ENCODE peak calls at places on chromosomes 13 and 19, in seven cellular contexts. U is WTC11, S is body of pancreas, W is activated B cell treated with CpG ODN at 0.5 μM for 24 hours, Y is Calu3, Z is retinal pigment epithelial cell, B is Peyer's patch. A is an unnamed sample.

GRCh38 chr19:30361107-30361447 is 11.1 kb upstream of the ZNF536 start:
- DNase-seq in U (no peak), S (no peak), W (no peak), Y (no peak), Z (no peak), B (no peak), A (no peak)

GRCh38 chr13:97238883-97239282 is 16.8 kb downstream of the MBNL2 start:
- DNase-seq in U (no peak), S (no peak), W (no peak), Y (no peak), Z (no peak), B (no peak), A (no peak)

GRCh38 chr13:98468352-98468751 is 108.6 kb downstream of the STK24 start:
- DNase-seq in U (no peak), S (peak), W (no peak), Y (no peak), Z (no peak), B (no peak), A (no peak)

GRCh38 chr19:46016426-46017094 is 6.3 kb downstream of the PGLYRP1 start:
- DNase-seq in U (peak), S (peak), W (peak), Y (peak), Z (no peak), B (peak), A (peak)

GRCh38 chr13:93736111-93736510 is 509.5 kb downstream of the GPC6 start:
- DNase-seq in U (no peak), S (no peak), W (no peak), Y (no peak), Z (no peak), B (no peak), A (no peak)

GRCh38 chr13:106521101-106521799 is 14.2 kb downstream of the EFNB2 start:
- DNase-seq in U (no peak), S (no peak), W (no peak), Y (no peak), Z (no peak), B (no peak), A (no peak)

GRCh38 chr13:24275041-24275440 is 34.3 kb upstream of the C1QTNF9 start:
- DNase-seq in U (no peak), S (no peak), W (no peak), Y (no peak), Z (no peak), B (no peak), A (no peak)

GRCh38 chr13:42794572-42795275 is 13.3 kb downstream of the FAM216B start:
- DNase-seq in U (no peak), S (no peak), W (no peak), Y (no peak), Z (no peak), B (no peak), A (no peak)

GRCh38 chr13:44322928-44323327 is 50.7 kb upstream of the SERP2 start:
- DNase-seq in U (no peak), S (no peak), W (no peak), Y (no peak), Z (no peak), B (no peak), A (no peak)

GRCh38 chr19:38003427-38004099 is 96.6 kb downstream of the SIPA1L3 start:
- DNase-seq in U (peak), S (peak), W (peak), Y (peak), Z (no peak), B (peak), A (no peak)

GRCh38 chr19:44552324-44552723 is 22.8 kb upstream of the CEACAM20 start:
- DNase-seq in U (peak), S (peak), W (no peak), Y (peak), Z (no peak), B (no peak), A (no peak)

GRCh38 chr19:3682741-3683404 is 17.4 kb downstream of the PIP5K1C start:
- DNase-seq in U (no peak), S (no peak), W (no peak), Y (no peak), Z (no peak), B (no peak), A (no peak)

GRCh38 chr13:57933606-57934005 is 302.1 kb downstream of the PCDH17 start:
- DNase-seq in U (no peak), S (no peak), W (no peak), Y (no peak), Z (no peak), B (no peak), A (no peak)

GRCh38 chr13:37869756-37870488 is at the start of gene TRPC4:
- DNase-seq in U (peak), S (peak), W (no peak), Y (peak), Z (peak), B (no peak), A (peak)

GRCh38 chr19:14361824-14362223 is 19.4 kb upstream of the ADGRE5 start:
- DNase-seq in U (peak), S (no peak), W (no peak), Y (no peak), Z (no peak), B (no peak), A (no peak)

GRCh38 chr19:1173160-1173844 is 766 bp downstream of the SBNO2 start:
- DNase-seq in U (peak), S (no peak), W (peak), Y (no peak), Z (no peak), B (peak), A (no peak)

GRCh38 chr19:40687525-40688016 is 2.9 kb downstream of the NUMBL start:
- DNase-seq in U (no peak), S (peak), W (peak), Y (no peak), Z (no peak), B (peak), A (no peak)

GRCh38 chr19:11179716-11180297 is 17.5 kb downstream of the KANK2 start:
- DNase-seq in U (no peak), S (no peak), W (peak), Y (no peak), Z (no peak), B (peak), A (no peak)

GRCh38 chr13:110412132-110412912 is 105.2 kb downstream of the COL4A2 start:
- DNase-seq in U (peak), S (peak), W (peak), Y (peak), Z (peak), B (peak), A (no peak)
- TF ChIP-seq CTCF in U (peak), S (peak), W (peak), Y (peak), Z (peak), B (peak), A (peak)

DNA sequence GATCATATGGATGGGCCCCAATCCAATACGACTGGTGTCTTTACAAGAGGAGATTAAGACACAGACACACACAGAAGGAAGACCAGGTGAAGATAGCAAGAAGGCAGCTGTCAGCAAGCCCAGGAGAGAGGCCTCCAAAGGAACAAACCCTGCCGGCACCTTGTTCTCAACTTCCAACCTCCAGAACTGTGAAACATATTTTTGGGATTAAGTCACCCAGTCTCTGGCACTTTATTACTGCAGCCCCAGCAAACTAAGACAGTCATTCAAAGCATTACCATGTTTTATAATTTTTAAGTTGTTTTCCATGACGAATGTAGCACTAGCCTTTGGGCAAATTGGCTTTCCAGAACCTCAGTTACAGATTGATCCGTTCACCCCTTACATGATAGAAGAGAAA is 11.3 kb downstream of the STARD13 start:
- DNase-seq in U (no peak), S (no peak), W (no peak), Y (no peak), Z (no peak), B (no peak), A (no peak)
- TF ChIP-seq CTCF in U (no peak), S (no peak), W (no peak), Y (no peak), Z (no peak), B (no peak), A (no peak)

GRCh38 chr13:45490068-45490467 is 25.3 kb downstream of the COG3 start:
- DNase-seq in U (no peak), S (no peak), W (no peak), Y (peak), Z (no peak), B (no peak), A (no peak)
- TF ChIP-seq CTCF in U (no peak), S (peak), W (no peak), Y (no peak), Z (peak), B (peak), A (peak)

GRCh38 chr19:35353635-35354034 is 4.6 kb upstream of the FFAR3 start:
- DNase-seq in U (no peak), S (no peak), W (no peak), Y (no peak), Z (no peak), B (no peak), A (peak)

GRCh38 chr19:35350591-35350990 is 2.9 kb downstream of the FFAR1 start:
- DNase-seq in U (no peak), S (peak), W (no peak), Y (no peak), Z (no peak), B (no peak), A (peak)

GRCh38 chr19:35351441-35352176 is 3.9 kb downstream of the FFAR1 start:
- DNase-seq in U (no peak), S (no peak), W (no peak), Y (no peak), Z (no peak), B (no peak), A (peak)

GRCh38 chr19:35352177-35352447 is 4.4 kb downstream of the FFAR1 start:
- DNase-seq in U (no peak), S (no peak), W (no peak), Y (no peak), Z (no peak), B (no peak), A (peak)

DNA sequence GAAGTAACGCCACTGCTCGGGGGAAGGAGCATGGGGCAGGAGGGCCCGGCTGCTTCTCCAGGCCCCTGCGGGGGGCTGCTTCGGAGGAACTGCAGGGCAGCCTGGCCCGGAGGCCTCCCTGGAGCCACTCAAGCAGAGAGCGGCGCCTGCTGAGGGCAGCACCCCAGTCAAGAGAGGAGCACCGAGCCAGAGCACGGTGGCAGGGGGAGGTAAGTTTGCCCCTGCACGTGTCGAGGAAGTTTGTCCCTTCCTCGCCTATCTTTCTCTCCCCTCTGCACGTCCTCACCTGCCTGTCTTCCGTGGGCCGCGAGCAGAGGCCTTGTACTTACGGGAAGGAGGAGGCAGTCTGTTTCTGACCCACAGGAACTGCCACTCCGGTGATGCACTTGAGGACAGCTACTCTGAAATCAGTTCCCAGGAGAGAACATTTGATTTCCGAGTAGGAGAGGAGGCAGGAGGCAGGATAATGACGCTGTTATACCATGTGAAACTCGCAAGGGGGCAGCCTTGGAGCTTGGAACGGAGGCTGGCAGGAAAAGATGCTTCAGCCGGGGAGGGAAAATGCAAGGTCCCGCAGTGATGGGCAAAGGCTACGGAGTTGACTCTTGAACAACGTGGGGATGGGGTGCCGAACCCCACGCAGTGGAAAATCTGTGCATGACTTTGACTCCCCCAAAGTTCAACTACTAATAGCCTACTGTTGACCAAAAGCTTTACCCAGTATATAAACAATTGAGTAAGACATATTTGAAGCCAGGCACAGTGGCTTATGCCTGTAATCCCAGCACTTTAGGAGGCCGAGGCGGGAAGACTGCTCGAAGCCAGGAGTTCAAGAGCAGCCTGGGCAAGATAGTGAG is 5.0 kb downstream of the FFAR1 start:
- DNase-seq in U (peak), S (peak), W (peak), Y (peak), Z (peak), B (peak), A (peak)
- TF ChIP-seq CTCF in U (peak), S (peak), W (peak), Y (peak), Z (peak), B (peak), A (peak)

A was measured in type B pancreatic cell.